ENCODE peak calls at places on chromosome 7, in eight cellular contexts. T is cardiac muscle cell, G is PC-3, X is psoas muscle, K is left ventricle myocardium inferior, J is ovary, A is GM12878, V is esophagus squamous epithelium. Y is an unnamed sample.
A peak's percentile ranks its signal among the peaks of the same experiment; 100 is the strongest.

GRCh38 chr7:17654940-17655339 is 285.4 kb downstream of the SNX13 start:
- DNase-seq in K (no peak), A (no peak), T (no peak), V (no peak), X (no peak), G (no peak), J (no peak), Y (no peak)

GRCh38 chr7:156140447-156140846 is 328.2 kb upstream of the SHH start:
- DNase-seq in J (no peak), T (no peak), A (no peak), V (no peak), X (no peak), G (no peak), K (no peak), Y (no peak)

GRCh38 chr7:130113887-130114286 is 43.6 kb downstream of the KLHDC10 start:
- DNase-seq in V (no peak), K (no peak), A (no peak), G (no peak), X (no peak), T (no peak), J (no peak), Y (no peak)

GRCh38 chr7:81960026-81960425 is 190.2 kb upstream of the HGF start:
- DNase-seq in T (peak; percentile 68), G (no peak), J (no peak), A (no peak), K (no peak), V (no peak), X (no peak), Y (peak; percentile 78)

GRCh38 chr7:140676303-140676702 is 3.6 kb downstream of the ADCK2 start:
- DNase-seq in X (no peak), T (no peak), K (no peak), J (no peak), V (no peak), G (no peak), A (no peak), Y (no peak)

GRCh38 chr7:88089484-88090050 is 130.3 kb downstream of the SRI start:
- DNase-seq in T (no peak), V (no peak), A (no peak), G (no peak), J (no peak), X (no peak), K (no peak), Y (no peak)

GRCh38 chr7:80279760-80280159 is 145.1 kb downstream of the GNAI1 start:
- DNase-seq in K (no peak), V (no peak), A (no peak), T (peak; percentile 18), G (no peak), X (no peak), J (peak; percentile 66), Y (peak; percentile 41)

GRCh38 chr7:15889501-15889900 is 203.0 kb upstream of the MEOX2 start:
- DNase-seq in T (peak; percentile 13), J (no peak), K (no peak), X (no peak), G (peak; percentile 31), A (no peak), V (no peak), Y (peak; percentile 55)

GRCh38 chr7:143214789-143215679 is 6.8 kb upstream of the TAS2R40 start:
- DNase-seq in T (peak; percentile 90), X (no peak), A (peak; percentile 50), V (no peak), G (peak; percentile 91), K (no peak), J (peak; percentile 38), Y (peak; percentile 90)

GRCh38 chr7:122726881-122727280 is 24.2 kb upstream of the RNF148 start:
- DNase-seq in T (no peak), X (no peak), A (no peak), K (no peak), J (no peak), G (no peak), V (no peak), Y (no peak)

GRCh38 chr7:7486362-7486761 is 49.3 kb downstream of the COL28A1 start:
- DNase-seq in G (no peak), X (no peak), V (no peak), J (no peak), T (no peak), A (no peak), K (no peak), Y (no peak)

GRCh38 chr7:4770886-4771285 is 4.5 kb upstream of the AP5Z1 start:
- DNase-seq in V (no peak), A (no peak), J (no peak), G (no peak), K (no peak), T (no peak), X (peak; percentile 30), Y (no peak)

GRCh38 chr7:36154255-36155212 is 1.5 kb downstream of the EEPD1 start:
- DNase-seq in X (peak; percentile 71), K (no peak), V (no peak), A (no peak), T (no peak), G (peak; percentile 25), J (peak; percentile 53), Y (no peak)

GRCh38 chr7:149729983-149730801 is 43.2 kb downstream of the ZNF467 start:
- DNase-seq in J (no peak), K (peak; percentile 78), G (no peak), V (no peak), X (peak; percentile 81), A (no peak), T (no peak), Y (no peak)

GRCh38 chr7:43572516-43573049 is 10.3 kb upstream of the STK17A start:
- DNase-seq in X (no peak), T (peak; percentile 100), V (no peak), A (no peak), K (no peak), J (no peak), G (peak; percentile 97), Y (peak; percentile 99)

GRCh38 chr7:51250517-51250916 is 66.1 kb downstream of the COBL start:
- DNase-seq in V (no peak), G (no peak), K (no peak), J (no peak), T (no peak), A (no peak), X (no peak), Y (no peak)

GRCh38 chr7:124649397-124650029 is 116.1 kb downstream of the GPR37 start:
- DNase-seq in V (no peak), K (no peak), X (no peak), T (no peak), G (no peak), J (no peak), A (peak; percentile 4), Y (no peak)

GRCh38 chr7:90469554-90469953 is at the start of gene PTTG1IP2:
- DNase-seq in X (no peak), K (peak; percentile 17), A (no peak), T (no peak), V (no peak), J (no peak), G (no peak), Y (no peak)

GRCh38 chr7:27929127-27929526 is 189.2 kb downstream of the TAX1BP1 start:
- DNase-seq in V (no peak), K (no peak), A (no peak), J (no peak), T (no peak), X (no peak), G (no peak), Y (no peak)
- TF ChIP-seq CTCF in V (no peak), K (no peak), A (no peak), J (no peak), T (no peak), X (no peak), G (peak; percentile 28), Y (no peak)

DNA sequence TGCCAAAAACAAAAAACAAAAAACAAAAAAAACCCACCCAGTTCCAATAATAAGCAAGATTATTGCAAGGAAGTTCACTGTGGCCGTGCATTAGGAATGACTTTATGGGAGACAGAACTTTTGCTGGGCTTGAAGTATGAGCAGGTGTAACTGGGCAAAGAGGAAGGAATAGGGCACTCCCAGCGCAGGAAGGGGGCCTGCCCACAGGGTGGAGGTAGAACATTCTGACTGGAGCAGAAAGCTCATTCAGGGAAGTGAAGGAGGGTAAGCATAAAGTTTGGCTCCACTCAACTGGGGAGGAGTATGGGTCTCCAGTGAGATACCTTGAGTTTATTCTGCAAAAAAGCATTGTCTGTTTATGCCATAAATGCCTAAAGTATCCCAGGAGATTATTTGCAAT is 42.1 kb upstream of the WIPF3 start:
- DNase-seq in J (no peak), G (peak; percentile 11), A (no peak), V (no peak), K (no peak), T (no peak), X (no peak), Y (no peak)
- TF ChIP-seq CTCF in J (no peak), G (peak; percentile 32), A (no peak), V (no peak), K (peak; percentile 27), T (no peak), X (peak; percentile 20), Y (peak; percentile 1)

GRCh38 chr7:83270407-83270806 is 107.7 kb upstream of the PCLO start:
- DNase-seq in V (no peak), A (no peak), G (no peak), J (no peak), T (no peak), X (no peak), K (no peak), Y (no peak)

GRCh38 chr7:83273699-83274098 is 111.0 kb upstream of the PCLO start:
- DNase-seq in A (no peak), V (no peak), K (no peak), J (no peak), T (no peak), G (no peak), X (no peak), Y (no peak)

GRCh38 chr7:83271212-83272099 is 108.8 kb upstream of the PCLO start:
- DNase-seq in A (no peak), T (peak; percentile 60), X (no peak), V (no peak), G (peak; percentile 52), J (no peak), K (no peak), Y (peak; percentile 52)

DNA sequence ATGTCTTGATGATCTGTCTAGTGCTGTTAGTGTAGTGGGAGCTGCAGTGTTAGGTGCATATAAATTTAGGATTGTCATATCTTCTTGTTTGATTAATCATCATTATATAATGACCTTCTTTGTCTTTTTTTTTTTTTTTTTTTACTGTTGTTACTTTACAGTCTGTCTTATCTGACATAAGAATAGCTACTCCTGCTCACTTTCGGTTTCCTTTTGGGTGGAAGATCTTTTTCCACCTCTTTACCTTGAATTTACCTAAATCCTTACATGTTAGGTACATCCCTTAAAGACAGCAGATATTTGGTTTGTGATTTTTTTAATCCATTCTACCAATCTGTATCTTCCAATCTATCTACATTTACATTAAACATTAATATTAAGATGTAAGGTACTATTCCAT is 113.6 kb upstream of the PCLO start:
- DNase-seq in J (no peak), V (no peak), X (no peak), A (no peak), K (no peak), T (no peak), G (no peak), Y (no peak)
- TF ChIP-seq CTCF in J (no peak), V (no peak), X (no peak), A (no peak), K (no peak), T (no peak), G (no peak), Y (no peak)

DNA sequence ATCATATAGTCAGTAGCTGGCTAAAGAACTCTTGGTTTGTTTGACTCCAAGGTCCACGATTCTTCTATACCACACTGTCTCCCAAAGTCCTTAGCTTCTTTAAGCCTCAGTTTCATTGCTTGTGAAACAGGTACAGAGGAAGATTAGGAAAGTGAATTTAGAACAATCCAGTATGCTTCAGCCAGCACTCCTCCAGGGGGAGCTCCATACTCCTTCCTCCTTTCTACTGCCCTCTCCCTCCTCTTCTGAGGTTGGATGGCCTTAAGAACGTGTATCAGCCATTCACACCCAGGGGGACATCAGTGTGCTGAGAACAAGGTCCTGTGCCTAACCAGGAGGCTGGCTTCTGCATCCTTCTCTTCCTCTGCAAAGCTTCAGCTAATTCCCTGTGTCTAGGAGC is 54.8 kb upstream of the CALD1 start:
- DNase-seq in K (no peak), X (no peak), V (no peak), G (peak; percentile 53), T (peak; percentile 76), A (peak; percentile 11), J (no peak), Y (peak; percentile 73)
- TF ChIP-seq CTCF in K (peak; percentile 51), X (peak; percentile 5), V (peak; percentile 17), G (peak; percentile 75), T (peak; percentile 76), A (peak; percentile 52), J (no peak), Y (peak; percentile 82)